ENCODE peak calls at places on chromosomes 2 and 18, in five cellular contexts. H, R, I, Y and W are unnamed samples.
A peak's percentile ranks its signal among the peaks of the same experiment; 100 is the strongest.

GRCh38 chr2:120898961-120899360 is 163.3 kb downstream of the GLI2 start:
- DNase-seq in H (peak; percentile 73), R (no peak), I (no peak), Y (no peak), W (no peak)

GRCh38 chr2:204860249-204860648 is 315.0 kb downstream of the PARD3B start:
- DNase-seq in H (no peak), R (no peak), I (no peak), Y (no peak), W (no peak)

GRCh38 chr2:237427807-237428506 is 14.0 kb upstream of the COL6A3 start:
- DNase-seq in H (no peak), R (no peak), I (no peak), Y (no peak), W (no peak)

GRCh38 chr2:88540346-88540745 is 86.9 kb downstream of the EIF2AK3 start:
- DNase-seq in H (no peak), R (no peak), I (no peak), Y (no peak), W (peak; percentile 17)

GRCh38 chr2:223735659-223736244 is 101.6 kb downstream of the AP1S3 start:
- DNase-seq in H (no peak), R (no peak), I (no peak), Y (no peak), W (peak; percentile 88)

GRCh38 chr2:225064362-225064761 is 22.1 kb upstream of the DOCK10 start:
- DNase-seq in H (no peak), R (no peak), I (no peak), Y (no peak), W (no peak)

GRCh38 chr2:55277310-55277709 is 8.3 kb upstream of the MTIF2 start:
- DNase-seq in H (no peak), R (peak; percentile 43), I (no peak), Y (no peak), W (no peak)

GRCh38 chr18:23087352-23087751 is 47.9 kb upstream of the CABLES1 start:
- DNase-seq in H (no peak), R (no peak), I (no peak), Y (no peak), W (no peak)

GRCh38 chr2:199659207-199659606 is 191.8 kb downstream of the FTCDNL1 start:
- DNase-seq in H (peak; percentile 89), R (peak; percentile 31), I (peak; percentile 75), Y (peak; percentile 46), W (no peak)

GRCh38 chr2:100988630-100989417 is 13.3 kb upstream of the RPL31 start:
- DNase-seq in H (no peak), R (no peak), I (no peak), Y (no peak), W (no peak)

GRCh38 chr2:182553483-182553882 is 126.6 kb upstream of the PDE1A start:
- DNase-seq in H (no peak), R (no peak), I (no peak), Y (no peak), W (no peak)

GRCh38 chr2:1599301-1600085 is 144.8 kb downstream of the PXDN start:
- DNase-seq in H (no peak), R (no peak), I (no peak), Y (no peak), W (no peak)

GRCh38 chr2:47218899-47219525 is 63.9 kb upstream of the STPG4 start:
- DNase-seq in H (no peak), R (peak; percentile 80), I (no peak), Y (no peak), W (no peak)

GRCh38 chr2:112723995-112724394 is 3.2 kb downstream of the NT5DC4 start:
- DNase-seq in H (no peak), R (no peak), I (no peak), Y (no peak), W (no peak)

GRCh38 chr2:112727276-112728028 is 6.6 kb downstream of the NT5DC4 start:
- DNase-seq in H (no peak), R (no peak), I (no peak), Y (no peak), W (no peak)

GRCh38 chr2:112724611-112725525 is 4.0 kb downstream of the NT5DC4 start:
- DNase-seq in H (peak; percentile 47), R (no peak), I (peak; percentile 25), Y (no peak), W (no peak)

GRCh38 chr2:112726487-112727190 is 5.8 kb downstream of the NT5DC4 start:
- DNase-seq in H (peak; percentile 95), R (peak; percentile 93), I (peak; percentile 92), Y (peak; percentile 86), W (no peak)

DNA sequence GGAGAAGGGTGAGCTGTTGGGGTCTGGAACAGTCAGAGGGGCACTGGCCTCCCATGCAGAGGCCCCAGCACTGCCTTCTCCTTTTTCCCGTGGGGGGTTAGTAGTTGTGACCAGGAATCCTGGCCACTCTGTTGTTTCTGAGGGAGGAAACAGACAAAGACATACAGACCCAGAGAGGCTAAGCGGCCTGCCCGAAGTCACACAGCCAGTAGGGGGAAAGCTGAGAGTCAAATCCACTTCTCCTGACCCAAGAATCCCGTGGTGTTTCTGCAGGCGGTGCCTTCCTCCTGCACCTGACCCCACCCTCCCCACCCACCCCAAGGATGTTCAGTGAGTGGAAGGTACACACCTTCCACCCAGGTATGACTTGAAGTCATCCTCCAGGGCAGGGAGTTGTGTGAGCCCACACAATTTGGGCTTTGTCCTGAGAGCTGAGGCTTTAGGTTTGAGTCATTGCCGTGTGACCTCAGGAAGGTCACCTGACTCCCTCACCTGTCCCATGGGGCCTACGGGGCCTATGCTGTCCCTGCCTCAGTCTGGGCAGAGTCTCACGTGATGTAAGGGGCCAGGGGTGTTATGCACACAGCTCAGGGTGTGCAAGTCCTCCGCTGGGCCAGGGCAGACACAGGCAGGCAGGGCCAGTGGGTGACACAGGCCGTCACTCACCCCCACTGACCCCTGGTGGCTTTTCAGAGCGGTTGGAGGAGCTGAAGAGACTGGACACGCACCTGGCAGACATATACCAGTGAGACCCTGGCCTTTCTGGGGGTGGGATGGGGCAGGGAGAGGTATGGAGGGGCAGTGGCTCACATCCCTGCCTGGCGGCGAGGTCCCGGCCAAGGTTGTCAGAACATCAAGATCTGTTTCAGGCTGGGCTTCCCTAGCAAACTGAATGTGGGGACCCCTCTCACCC is 5.0 kb downstream of the NT5DC4 start:
- DNase-seq in H (peak; percentile 18), R (no peak), I (no peak), Y (no peak), W (no peak)
- H3K4me3 ChIP-seq in H (no peak overlapping the region), R (no peak overlapping the region), I (no peak overlapping the region), Y (no peak overlapping the region), W (no peak overlapping the region)

GRCh38 chr2:64888591-64889309 is 100.4 kb upstream of the SLC1A4 start:
- DNase-seq in H (no peak), R (no peak), I (peak; percentile 24), Y (no peak), W (no peak)
- TF ChIP-seq CTCF in H (peak; percentile 44), R (no peak), I (peak; percentile 54), Y (peak; percentile 20), W (peak; percentile 50)

DNA sequence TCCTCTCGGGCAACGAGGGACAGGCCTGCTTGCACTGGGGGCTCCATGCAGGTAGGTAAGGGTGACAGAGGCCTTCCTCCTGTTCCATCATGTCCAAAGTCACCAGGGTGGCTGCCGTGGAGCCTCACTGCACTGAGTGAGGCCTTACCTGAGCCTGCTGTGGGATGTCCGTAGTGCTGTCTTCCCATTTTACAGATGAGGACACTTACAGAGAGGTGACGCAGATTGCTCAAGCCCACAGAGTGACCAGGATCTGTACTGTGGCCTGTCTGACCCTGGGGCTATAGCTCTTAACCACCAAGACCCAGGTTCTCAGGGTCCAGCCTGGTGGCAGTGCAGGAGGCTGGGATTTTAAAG is 5.4 kb downstream of the ATOH8 start:
- DNase-seq in H (no peak), R (no peak), I (no peak), Y (no peak), W (no peak)
- H3K4me3 ChIP-seq in H (no peak overlapping the region), R (no peak overlapping the region), I (no peak overlapping the region), Y (peak overlapping the region; percentile 98), W (no peak overlapping the region)

DNA sequence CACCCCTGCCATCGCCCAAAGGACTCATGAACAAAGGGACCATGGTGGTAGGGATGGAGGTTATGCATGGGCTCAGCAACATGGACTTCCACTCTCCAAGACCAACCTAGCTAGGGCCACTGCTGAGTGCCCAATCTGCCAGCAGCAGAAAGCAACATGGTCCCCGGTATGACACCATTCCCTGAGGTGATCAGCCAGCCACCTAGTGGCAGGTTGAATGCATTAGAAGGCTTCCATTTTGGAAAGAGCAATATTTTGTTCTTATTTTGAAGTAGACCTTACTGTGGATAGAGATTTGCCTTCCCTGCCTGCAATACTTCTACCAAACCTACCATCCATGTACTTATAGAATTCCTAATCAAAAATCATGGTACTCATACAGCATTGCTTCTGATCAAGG is 99.8 kb downstream of the METTL4 start:
- DNase-seq in H (no peak), R (no peak), I (no peak), Y (no peak), W (no peak)
- TF ChIP-seq CTCF in H (peak; percentile 29), R (no peak), I (peak; percentile 7), Y (no peak), W (peak; percentile 22)

DNA sequence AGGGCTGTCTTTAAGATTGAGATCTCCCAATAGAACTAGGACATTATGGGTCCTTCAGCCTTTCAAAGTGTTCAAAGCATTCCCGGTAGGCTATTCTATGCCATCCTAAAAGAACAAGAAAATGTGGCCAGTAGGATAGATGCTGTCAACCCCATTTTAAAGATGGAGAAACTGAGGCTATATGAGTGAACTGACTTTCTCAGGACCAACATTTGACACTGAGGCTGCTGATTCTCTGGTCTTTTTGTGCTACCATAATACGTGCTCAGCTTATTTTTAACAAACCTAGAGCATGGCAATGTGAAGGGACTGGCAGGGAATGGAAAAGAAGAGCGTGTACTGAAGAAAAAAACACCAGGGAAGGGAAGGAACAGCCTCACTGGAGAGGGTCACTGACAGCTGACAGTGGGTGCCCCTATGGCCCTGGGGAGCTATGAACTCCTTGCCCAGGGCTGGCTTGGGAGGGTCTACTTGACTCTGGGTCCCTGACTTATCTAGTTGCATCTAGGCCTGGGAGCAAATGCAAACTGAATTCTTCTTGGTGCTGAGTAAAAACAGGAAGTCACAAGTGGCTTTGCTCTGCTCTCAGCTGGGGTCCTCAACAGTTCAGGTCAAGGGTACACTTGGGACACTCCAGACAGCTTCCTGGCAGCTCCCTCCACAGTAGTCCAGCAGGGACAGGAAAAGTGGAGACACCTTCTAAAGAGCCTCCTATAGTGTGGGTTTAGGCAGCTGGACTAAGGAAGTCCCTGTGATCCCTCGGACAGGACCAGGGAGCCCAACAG is 2.3 kb downstream of the CYRIA start:
- DNase-seq in H (no peak), R (no peak), I (peak; percentile 26), Y (no peak), W (no peak)
- H3K4me3 ChIP-seq in H (no peak overlapping the region), R (no peak overlapping the region), I (no peak overlapping the region), Y (peak overlapping the region; percentile 74), W (no peak overlapping the region)

GRCh38 chr18:13680612-13681011 is 45.7 kb downstream of the FAM210A start:
- DNase-seq in H (peak; percentile 63), R (no peak), I (peak; percentile 54), Y (peak; percentile 27), W (no peak)
- TF ChIP-seq CTCF in H (peak; percentile 75), R (no peak), I (peak; percentile 51), Y (peak; percentile 67), W (peak; percentile 39)